ENCODE peak calls at places on chromosome 20, in nine cellular contexts. S, L, R, G, U, T, P, X and O are unnamed samples.

GRCh38 chr20:58523916-58524315 is 8.7 kb upstream of the APCDD1L start:
- DNase-seq in S (no peak), L (peak; percentile 80), R (peak; percentile 49), G (no peak), U (no peak), T (no peak), P (no peak), X (no peak), O (peak; percentile 61)

GRCh38 chr20:10565191-10565921 is 108.4 kb downstream of the JAG1 start:
- DNase-seq in S (no peak), L (peak; percentile 84), R (peak; percentile 89), G (no peak), U (peak; percentile 91), T (peak; percentile 24), P (no peak), X (no peak), O (peak; percentile 89)

GRCh38 chr20:1396702-1397101 is 3.8 kb upstream of the FKBP1A start:
- DNase-seq in S (no peak), L (no peak), R (no peak), G (no peak), U (no peak), T (no peak), P (no peak), X (no peak), O (no peak)

GRCh38 chr20:54822407-54822806 is 347.0 kb downstream of the DOK5 start:
- DNase-seq in S (no peak), L (no peak), R (no peak), G (no peak), U (no peak), T (no peak), P (no peak), X (no peak), O (no peak)

GRCh38 chr20:3808544-3808943 is 11.8 kb upstream of the AP5S1 start:
- DNase-seq in S (no peak), L (no peak), R (no peak), G (no peak), U (no peak), T (no peak), P (no peak), X (no peak), O (no peak)

GRCh38 chr20:45061244-45061643 is 39.7 kb downstream of the KCNS1 start:
- DNase-seq in S (no peak), L (peak; percentile 89), R (peak; percentile 93), G (no peak), U (peak; percentile 94), T (no peak), P (no peak), X (no peak), O (peak; percentile 90)

GRCh38 chr20:48761914-48762313 is 65.9 kb downstream of the PREX1 start:
- DNase-seq in S (no peak), L (no peak), R (no peak), G (no peak), U (no peak), T (no peak), P (no peak), X (no peak), O (no peak)

GRCh38 chr20:46951405-46951804 is 56.8 kb downstream of the EYA2 start:
- DNase-seq in S (no peak), L (peak; percentile 33), R (peak; percentile 55), G (no peak), U (no peak), T (no peak), P (no peak), X (no peak), O (no peak)

DNA sequence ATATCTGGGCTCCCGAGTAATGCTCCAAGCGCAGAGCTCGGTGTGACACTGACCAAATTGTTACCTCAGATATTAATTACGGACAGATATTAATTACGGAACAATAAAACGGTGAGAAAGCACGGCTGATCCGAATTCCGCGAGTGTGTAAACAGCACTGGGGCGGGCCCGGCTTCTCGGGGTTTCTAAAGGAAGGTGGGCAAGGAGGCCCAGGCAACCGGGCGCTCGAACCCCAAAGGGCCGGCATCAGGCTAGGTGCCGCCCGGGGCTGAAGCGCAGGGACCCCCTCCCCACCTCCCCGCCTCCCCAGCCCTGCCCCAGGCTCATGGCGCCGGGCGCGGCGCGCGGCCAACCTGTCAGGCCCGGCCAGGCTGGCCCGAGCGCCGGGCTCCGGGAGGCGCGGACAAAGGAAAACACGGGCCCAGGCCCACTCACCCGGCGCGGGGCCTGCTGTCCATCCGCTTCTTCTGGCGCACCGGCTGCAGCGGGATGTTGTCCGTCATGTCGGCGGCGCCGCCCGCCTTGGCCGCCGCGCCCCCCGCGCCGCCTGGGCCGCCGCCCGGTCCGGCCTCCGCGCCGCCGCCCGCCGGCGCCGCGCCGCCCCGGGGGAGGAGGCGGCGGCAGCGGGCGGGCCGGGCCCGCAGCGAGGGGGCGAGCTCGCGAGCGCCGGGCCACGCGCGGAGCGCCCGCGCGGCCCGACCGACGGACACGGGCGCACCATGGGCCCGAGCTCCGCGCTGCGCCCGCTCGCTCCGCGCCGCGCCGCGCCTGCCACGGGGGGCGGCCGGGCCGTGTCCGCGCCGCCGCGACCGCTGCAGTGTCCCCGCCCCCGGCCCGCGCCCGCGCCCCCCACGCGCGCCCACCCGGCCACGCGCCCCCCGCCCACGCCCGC is at the start of gene ATP9A:
- DNase-seq in S (no peak), L (peak; percentile 35), R (peak; percentile 31), G (peak; percentile 73), U (peak; percentile 61), T (peak; percentile 43), P (peak; percentile 16), X (peak; percentile 69), O (peak; percentile 36)
- H3K4me3 ChIP-seq in S (peak within 1 kb of the TSS; percentile 91), L (peak within 1 kb of the TSS; percentile 84), R (peak within 1 kb of the TSS; percentile 76), G (peak within 1 kb of the TSS; percentile 76), U (peak within 1 kb of the TSS; percentile 82), T (peak within 1 kb of the TSS; percentile 73), P (peak within 1 kb of the TSS; percentile 55), X (peak within 1 kb of the TSS; percentile 96), O (peak within 1 kb of the TSS; percentile 67)

GRCh38 chr20:20859510-20859909 is 147.1 kb upstream of the RALGAPA2 start:
- DNase-seq in S (no peak), L (no peak), R (no peak), G (no peak), U (no peak), T (no peak), P (no peak), X (no peak), O (no peak)
- TF ChIP-seq CTCF in S (no peak), L (no peak), R (no peak), G (no peak), U (no peak), T (no peak), P (no peak), X (no peak), O (no peak)

GRCh38 chr20:15949391-15949790 is 623.9 kb downstream of the KIF16B start:
- DNase-seq in S (no peak), L (no peak), R (no peak), G (no peak), U (no peak), T (no peak), P (no peak), X (no peak), O (no peak)
- H3K4me3 ChIP-seq in S (no peak overlapping the region), L (no peak overlapping the region), R (no peak overlapping the region), G (no peak overlapping the region), U (no peak overlapping the region), T (no peak overlapping the region), P (no peak overlapping the region), X (no peak overlapping the region), O (no peak overlapping the region)

GRCh38 chr20:21550587-21550986 is 36.7 kb upstream of the NKX2-2 start:
- DNase-seq in S (no peak), L (no peak), R (no peak), G (no peak), U (no peak), T (no peak), P (no peak), X (no peak), O (no peak)
- TF ChIP-seq CTCF in S (no peak), L (no peak), R (no peak), G (no peak), U (no peak), T (no peak), P (no peak), X (no peak), O (no peak)

GRCh38 chr20:50017160-50017559 is 34.4 kb downstream of the SNAI1 start:
- DNase-seq in S (no peak), L (no peak), R (no peak), G (no peak), U (no peak), T (no peak), P (no peak), X (no peak), O (no peak)

GRCh38 chr20:50017576-50018248 is 34.9 kb downstream of the SNAI1 start:
- DNase-seq in S (no peak), L (peak; percentile 62), R (no peak), G (no peak), U (peak; percentile 36), T (no peak), P (no peak), X (no peak), O (no peak)

GRCh38 chr20:50014570-50015562 is 32.1 kb downstream of the SNAI1 start:
- DNase-seq in S (no peak), L (no peak), R (no peak), G (no peak), U (peak; percentile 37), T (no peak), P (no peak), X (no peak), O (no peak)

GRCh38 chr20:50015636-50015992 is 32.8 kb downstream of the SNAI1 start:
- DNase-seq in S (no peak), L (no peak), R (no peak), G (no peak), U (no peak), T (no peak), P (no peak), X (no peak), O (no peak)

GRCh38 chr20:50015993-50016770 is 33.4 kb downstream of the SNAI1 start:
- DNase-seq in S (no peak), L (no peak), R (no peak), G (no peak), U (peak; percentile 29), T (no peak), P (no peak), X (no peak), O (no peak)
- H3K4me3 ChIP-seq in S (no peak overlapping the region), L (no peak overlapping the region), R (no peak overlapping the region), G (no peak overlapping the region), U (no peak overlapping the region), T (no peak overlapping the region), P (no peak overlapping the region), X (no peak overlapping the region), O (no peak overlapping the region)